ENCODE peak calls at places on chromosome 12, in six cellular contexts. L is CD8-positive, alpha-beta T cell; M is HL-60; Q is dorsolateral prefrontal cortex; W is colonic mucosa; V is uterus. D is an unnamed sample.

GRCh38 chr12:19515179-19515578 is 75.9 kb downstream of the AEBP2 start:
- DNase-seq in L (no peak), M (no peak), Q (no peak), W (no peak), V (no peak), D (no peak)

GRCh38 chr12:11812558-11813421 is 163.3 kb downstream of the ETV6 start:
- DNase-seq in L (no peak), M (peak; percentile 71), Q (peak; percentile 34), W (peak; percentile 74), V (no peak), D (no peak)

GRCh38 chr12:63918788-63919300 is 74.3 kb downstream of the SRGAP1 start:
- DNase-seq in L (no peak), M (no peak), Q (no peak), W (no peak), V (no peak), D (peak; percentile 93)

GRCh38 chr12:122866950-122867607 is 28.8 kb downstream of the VPS37B start:
- DNase-seq in L (no peak), M (no peak), Q (peak; percentile 31), W (no peak), V (no peak), D (no peak)

GRCh38 chr12:28799337-28799736 is 349.7 kb upstream of the FAR2 start:
- DNase-seq in L (no peak), M (no peak), Q (no peak), W (no peak), V (no peak), D (no peak)

GRCh38 chr12:6921996-6922935 is 5.5 kb upstream of the ATN1 start:
- DNase-seq in L (no peak), M (peak; percentile 51), Q (no peak), W (no peak), V (no peak), D (no peak)

GRCh38 chr12:24252580-24252979 is 303.1 kb upstream of the SOX5 start:
- DNase-seq in L (no peak), M (no peak), Q (no peak), W (no peak), V (no peak), D (no peak)

GRCh38 chr12:126493366-126494108 is 1428.3 kb downstream of the AACS start:
- DNase-seq in L (no peak), M (no peak), Q (no peak), W (no peak), V (no peak), D (no peak)

GRCh38 chr12:58529114-58529665 is 391.1 kb downstream of the LRIG3 start:
- DNase-seq in L (no peak), M (no peak), Q (no peak), W (no peak), V (no peak), D (no peak)

GRCh38 chr12:120199025-120199424 is 1.9 kb downstream of the RPLP0 start:
- DNase-seq in L (no peak), M (no peak), Q (no peak), W (no peak), V (no peak), D (no peak)
- H3K4me3 ChIP-seq in L (no peak overlapping the region), M (peak overlapping the region; percentile 67), Q (peak overlapping the region; percentile 94), W (no peak overlapping the region), V (no peak overlapping the region), D (peak overlapping the region; percentile 75)

GRCh38 chr12:96048392-96048969 is 13.1 kb upstream of the LTA4H start:
- DNase-seq in L (no peak), M (no peak), Q (no peak), W (no peak), V (no peak), D (no peak)

GRCh38 chr12:96047621-96048211 is 12.3 kb upstream of the LTA4H start:
- DNase-seq in L (no peak), M (peak; percentile 88), Q (no peak), W (no peak), V (no peak), D (no peak)

GRCh38 chr12:96047151-96047620 is 11.8 kb upstream of the LTA4H start:
- DNase-seq in L (no peak), M (no peak), Q (no peak), W (no peak), V (no peak), D (no peak)

GRCh38 chr12:96045566-96045965 is 10.2 kb upstream of the LTA4H start:
- DNase-seq in L (no peak), M (no peak), Q (no peak), W (no peak), V (no peak), D (no peak)

DNA sequence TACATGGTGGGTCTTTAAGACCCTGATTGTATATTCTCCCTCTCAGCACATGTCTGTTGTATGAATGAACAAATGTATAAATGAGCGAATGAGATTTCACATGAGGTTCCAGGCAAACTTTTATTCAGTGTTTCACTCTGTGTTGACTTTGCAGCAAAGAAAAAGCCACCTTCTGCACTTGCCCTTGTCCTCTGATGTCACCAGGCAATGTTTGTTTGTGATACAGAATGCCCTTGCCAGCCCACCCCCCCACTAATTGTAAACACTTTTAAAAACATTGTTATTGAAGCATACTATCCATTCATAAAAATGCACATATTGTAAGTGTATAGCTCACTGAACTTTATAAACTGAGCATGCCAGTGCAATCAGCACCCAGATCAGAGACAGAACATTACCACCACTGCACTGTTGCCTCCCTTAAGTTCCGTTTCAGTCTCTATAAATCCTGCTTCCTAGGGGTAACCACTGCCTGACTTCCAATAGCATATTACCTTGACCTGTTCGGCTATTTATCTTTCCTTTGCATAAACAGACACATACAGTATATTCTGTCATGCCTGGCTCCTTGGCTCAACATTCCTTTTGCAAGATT is 11.3 kb upstream of the LTA4H start:
- DNase-seq in L (no peak), M (no peak), Q (no peak), W (no peak), V (no peak), D (no peak)
- H3K27ac ChIP-seq in L (no peak overlapping the region), M (peak overlapping the region; percentile 67), Q (no peak overlapping the region), W (peak overlapping the region; percentile 54), V (no peak overlapping the region), D (no peak overlapping the region)

GRCh38 chr12:95544756-95545155 is 6.5 kb downstream of the USP44 start:
- DNase-seq in L (no peak), M (no peak), Q (no peak), W (no peak), V (no peak), D (no peak)
- H3K27me3 ChIP-seq in L (no peaks in the 10 kb centered on the region), M (peaks cover 11% of the 10 kb centered on the region), Q (no peaks in the 10 kb centered on the region), W (peaks cover 17% of the 10 kb centered on the region), V (no peaks in the 10 kb centered on the region), D (no peaks in the 10 kb centered on the region)

DNA sequence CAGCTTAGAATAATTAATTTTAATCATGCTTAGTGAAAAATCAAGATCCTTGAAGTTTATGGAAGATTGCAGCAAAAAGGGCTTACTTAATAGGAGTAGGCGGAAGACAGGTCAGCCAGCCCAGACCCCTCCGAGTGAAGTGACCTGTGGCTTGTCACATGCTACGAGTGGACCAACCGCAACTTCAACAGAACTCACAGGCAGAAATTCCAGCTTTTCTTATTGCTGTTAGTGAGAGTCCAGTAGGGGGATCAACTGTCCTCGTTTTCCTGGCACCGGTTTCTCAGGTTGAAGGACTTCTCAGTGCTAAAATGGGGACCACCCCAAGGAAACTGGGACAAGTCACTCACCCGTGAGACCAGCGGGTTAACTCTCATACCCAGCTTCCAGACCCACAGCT is 72.9 kb downstream of the ACACB start:
- DNase-seq in L (no peak), M (no peak), Q (no peak), W (no peak), V (no peak), D (no peak)
- H3K4me3 ChIP-seq in L (no peak overlapping the region), M (no peak overlapping the region), Q (no peak overlapping the region), W (no peak overlapping the region), V (no peak overlapping the region), D (no peak overlapping the region)

DNA sequence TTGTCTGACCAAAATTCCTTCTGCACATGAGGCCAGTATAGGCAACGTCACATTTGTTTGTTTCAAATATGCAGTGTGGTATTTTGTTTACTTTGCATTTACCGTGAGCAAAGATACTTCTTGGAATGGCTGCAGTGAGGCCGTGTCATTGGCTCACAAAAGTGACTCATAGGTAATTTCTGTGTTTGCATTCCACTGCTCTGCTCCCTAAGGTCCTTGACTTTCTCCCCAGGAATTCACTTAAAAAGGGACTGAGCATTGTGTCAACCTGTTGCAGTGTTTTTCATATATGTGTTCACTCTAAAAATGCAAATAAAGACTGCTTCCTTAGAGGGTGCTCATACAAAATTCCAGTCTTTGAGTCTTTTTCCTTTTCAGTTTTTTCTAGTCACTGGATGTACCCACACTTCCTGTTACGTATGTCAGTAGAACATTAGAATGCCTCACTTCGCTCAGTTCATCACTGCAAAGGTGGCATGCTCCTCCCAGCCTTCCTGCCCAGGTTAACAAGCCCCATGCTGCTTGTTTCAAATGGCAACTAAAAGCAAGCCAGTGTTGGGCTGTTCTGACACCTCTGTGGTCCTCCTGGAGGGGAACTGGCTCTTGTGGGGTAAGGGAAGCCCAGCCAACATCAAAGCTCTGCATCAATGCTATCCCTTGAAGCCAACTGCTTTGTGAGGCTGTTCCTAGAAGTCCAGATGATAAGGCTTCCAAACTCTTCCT is 9.1 kb downstream of the C12orf76 start:
- DNase-seq in L (no peak), M (no peak), Q (no peak), W (peak; percentile 59), V (no peak), D (peak; percentile 95)
- H3K27ac ChIP-seq in L (peak overlapping the region; percentile 2), M (peak overlapping the region; percentile 65), Q (peak overlapping the region; percentile 43), W (peak overlapping the region; percentile 76), V (no peak overlapping the region), D (peak overlapping the region; percentile 100)

GRCh38 chr12:113479578-113480335 is 8.1 kb upstream of the LHX5 start:
- DNase-seq in L (peak; percentile 7), M (no peak), Q (no peak), W (peak; percentile 21), V (no peak), D (no peak)

GRCh38 chr12:113479193-113479577 is 7.5 kb upstream of the LHX5 start:
- DNase-seq in L (no peak), M (no peak), Q (no peak), W (no peak), V (no peak), D (no peak)

GRCh38 chr12:113485330-113485729 is 13.7 kb upstream of the LHX5 start:
- DNase-seq in L (no peak), M (no peak), Q (no peak), W (no peak), V (no peak), D (no peak)

GRCh38 chr12:113480336-113480688 is 8.6 kb upstream of the LHX5 start:
- DNase-seq in L (no peak), M (no peak), Q (no peak), W (no peak), V (no peak), D (no peak)

DNA sequence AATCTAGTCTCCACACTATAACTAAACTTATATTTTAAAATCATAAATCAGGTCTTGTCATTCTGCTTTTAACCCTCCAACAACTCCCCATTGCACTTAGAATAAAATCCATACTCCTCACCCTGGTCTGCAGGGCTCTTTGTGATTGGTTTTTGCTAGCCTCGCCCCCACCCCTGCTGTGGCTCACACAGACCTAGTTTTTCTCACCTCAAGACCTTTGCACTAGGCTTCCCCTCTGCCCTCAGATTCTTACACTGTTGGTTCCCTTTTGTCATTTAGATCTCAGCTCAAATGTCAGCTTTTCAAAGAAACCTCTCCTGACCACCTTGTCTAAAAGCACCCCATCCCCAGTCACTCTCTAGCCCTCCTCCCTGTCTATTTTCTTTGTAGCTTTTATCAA is 10.7 kb upstream of the LHX5 start:
- DNase-seq in L (no peak), M (no peak), Q (no peak), W (no peak), V (no peak), D (no peak)
- H3K27me3 ChIP-seq in L (peaks cover 28% of the 10 kb centered on the region), M (peaks cover 39% of the 10 kb centered on the region), Q (peaks cover 87% of the 10 kb centered on the region), W (peaks cover 33% of the 10 kb centered on the region), V (no peaks in the 10 kb centered on the region), D (peaks cover 29% of the 10 kb centered on the region)

GRCh38 chr12:109832534-109833306 is 478 bp downstream of the TRPV4 start:
- DNase-seq in L (no peak), M (no peak), Q (no peak), W (no peak), V (no peak), D (no peak)
- H3K4me3 ChIP-seq in L (no peak overlapping the region), M (no peak overlapping the region), Q (peak overlapping the region; percentile 46), W (peak overlapping the region; percentile 26), V (peak overlapping the region; percentile 30), D (peak overlapping the region; percentile 70)